ENCODE peak calls at places on chromosomes 7 and 10, in four cellular contexts. One of them, this sample, is unnamed.

GRCh38 chr7:45268013-45268412 is 110.4 kb downstream of the RAMP3 start:
- DNase-seq in mesendoderm: no peak
- DNase-seq in IMR-90: no peak
- DNase-seq in neuronal stem cell: no peak
- DNase-seq in this sample: no peak

GRCh38 chr10:102068216-102068615 is 3.1 kb downstream of the HPS6 start:
- DNase-seq in IMR-90: no peak
- DNase-seq in mesendoderm: no peak
- DNase-seq in neuronal stem cell: no peak
- DNase-seq in this sample: no peak

GRCh38 chr7:151034312-151035023 is 6.2 kb downstream of the ABCB8 start:
- DNase-seq in IMR-90: no peak
- DNase-seq in mesendoderm: no peak
- DNase-seq in neuronal stem cell: no peak
- DNase-seq in this sample: no peak

GRCh38 chr10:64288404-64288803 is 767.2 kb downstream of the REEP3 start:
- DNase-seq in neuronal stem cell: no peak
- DNase-seq in mesendoderm: no peak
- DNase-seq in IMR-90: no peak
- DNase-seq in this sample: no peak

GRCh38 chr7:98831641-98832221 is 38.1 kb downstream of the TMEM130 start:
- DNase-seq in mesendoderm: peak
- DNase-seq in IMR-90: peak
- DNase-seq in neuronal stem cell: no peak
- DNase-seq in this sample: no peak

GRCh38 chr10:32384185-32384584 is 37.2 kb upstream of the EPC1 start:
- DNase-seq in neuronal stem cell: no peak
- DNase-seq in IMR-90: no peak
- DNase-seq in mesendoderm: no peak
- DNase-seq in this sample: no peak

GRCh38 chr7:116187400-116187799 is 22.9 kb upstream of the TES start:
- DNase-seq in mesendoderm: no peak
- DNase-seq in IMR-90: no peak
- DNase-seq in neuronal stem cell: no peak
- DNase-seq in this sample: no peak

GRCh38 chr10:130558778-130559177 is 422.6 kb downstream of the GLRX3 start:
- DNase-seq in mesendoderm: no peak
- DNase-seq in IMR-90: no peak
- DNase-seq in neuronal stem cell: no peak
- DNase-seq in this sample: no peak

GRCh38 chr7:45599851-45600706 is 25.9 kb downstream of the ADCY1 start:
- DNase-seq in neuronal stem cell: no peak
- DNase-seq in mesendoderm: no peak
- DNase-seq in IMR-90: no peak
- DNase-seq in this sample: no peak

GRCh38 chr10:116097239-116097751 is 175.7 kb downstream of the GFRA1 start:
- DNase-seq in mesendoderm: peak
- DNase-seq in IMR-90: no peak
- DNase-seq in neuronal stem cell: no peak
- DNase-seq in this sample: no peak

GRCh38 chr10:8350250-8350967 is 295.9 kb downstream of the GATA3 start:
- DNase-seq in mesendoderm: no peak
- DNase-seq in IMR-90: peak
- DNase-seq in neuronal stem cell: no peak
- DNase-seq in this sample: peak

GRCh38 chr10:113055458-113055857 is 105.4 kb downstream of the TCF7L2 start:
- DNase-seq in neuronal stem cell: no peak
- DNase-seq in IMR-90: no peak
- DNase-seq in mesendoderm: no peak
- DNase-seq in this sample: no peak

GRCh38 chr7:115838829-115839228 is 191.7 kb downstream of the TFEC start:
- DNase-seq in neuronal stem cell: no peak
- DNase-seq in mesendoderm: no peak
- DNase-seq in IMR-90: peak
- DNase-seq in this sample: no peak

GRCh38 chr7:30027915-30028748 is at the start of gene PLEKHA8:
- DNase-seq in neuronal stem cell: peak
- DNase-seq in IMR-90: peak
- DNase-seq in mesendoderm: peak
- DNase-seq in this sample: peak

GRCh38 chr10:30898964-30899363 is 132.7 kb downstream of the ZNF438 start:
- DNase-seq in mesendoderm: no peak
- DNase-seq in IMR-90: no peak
- DNase-seq in neuronal stem cell: no peak
- DNase-seq in this sample: no peak

GRCh38 chr10:84317174-84317573 is 11.2 kb upstream of the CCSER2 start:
- DNase-seq in neuronal stem cell: no peak
- DNase-seq in IMR-90: no peak
- DNase-seq in mesendoderm: no peak
- DNase-seq in this sample: no peak

GRCh38 chr7:26500749-26501352 is 209.2 kb downstream of the SNX10 start:
- DNase-seq in neuronal stem cell: no peak
- DNase-seq in mesendoderm: peak
- DNase-seq in IMR-90: peak
- DNase-seq in this sample: no peak

GRCh38 chr10:70733051-70733450 is 52.1 kb downstream of the TBATA start:
- DNase-seq in IMR-90: no peak
- DNase-seq in neuronal stem cell: no peak
- DNase-seq in mesendoderm: no peak
- DNase-seq in this sample: no peak

GRCh38 chr7:98235901-98236300 is 16.1 kb downstream of the TECPR1 start:
- DNase-seq in mesendoderm: no peak
- DNase-seq in neuronal stem cell: no peak
- DNase-seq in IMR-90: no peak
- DNase-seq in this sample: no peak

GRCh38 chr7:21336743-21337142 is 91.1 kb upstream of the SP4 start:
- DNase-seq in neuronal stem cell: no peak
- DNase-seq in mesendoderm: no peak
- DNase-seq in IMR-90: no peak
- DNase-seq in this sample: no peak

GRCh38 chr7:92698237-92698841 is 108.1 kb upstream of the FAM133B start:
- DNase-seq in neuronal stem cell: peak
- DNase-seq in mesendoderm: no peak
- DNase-seq in IMR-90: peak
- DNase-seq in this sample: no peak

GRCh38 chr7:129187681-129188371 is 607 bp upstream of the SMO start:
- DNase-seq in mesendoderm: no peak
- DNase-seq in IMR-90: no peak
- DNase-seq in neuronal stem cell: no peak
- DNase-seq in this sample: no peak

GRCh38 chr10:46520941-46521340 is 35.5 kb downstream of the GPRIN2 start:
- DNase-seq in mesendoderm: no peak
- DNase-seq in IMR-90: peak
- DNase-seq in neuronal stem cell: no peak
- DNase-seq in this sample: no peak

GRCh38 chr10:110364531-110364937 is 59.8 kb upstream of the SMNDC1 start:
- DNase-seq in IMR-90: no peak
- DNase-seq in neuronal stem cell: no peak
- DNase-seq in mesendoderm: no peak
- DNase-seq in this sample: no peak

GRCh38 chr10:68832596-68832995 is 5.3 kb downstream of the STOX1 start:
- DNase-seq in mesendoderm: no peak
- DNase-seq in neuronal stem cell: no peak
- DNase-seq in IMR-90: no peak
- DNase-seq in this sample: peak

GRCh38 chr7:99392659-99393362 is 15.6 kb downstream of the PDAP1 start:
- DNase-seq in mesendoderm: peak
- DNase-seq in neuronal stem cell: peak
- DNase-seq in IMR-90: no peak
- DNase-seq in this sample: peak

GRCh38 chr10:88071814-88072380 is 208.5 kb downstream of the PTEN start:
- DNase-seq in mesendoderm: no peak
- DNase-seq in IMR-90: no peak
- DNase-seq in neuronal stem cell: no peak
- DNase-seq in this sample: no peak

GRCh38 chr10:77274046-77274795 is 363.4 kb downstream of the KCNMA1 start:
- DNase-seq in mesendoderm: no peak
- DNase-seq in neuronal stem cell: no peak
- DNase-seq in IMR-90: peak
- DNase-seq in this sample: no peak

GRCh38 chr10:72736176-72736795 is 44.3 kb downstream of the MCU start:
- DNase-seq in IMR-90: peak
- DNase-seq in neuronal stem cell: no peak
- DNase-seq in mesendoderm: peak
- DNase-seq in this sample: peak

GRCh38 chr10:95798307-95798850 is 42.4 kb downstream of the ENTPD1 start:
- DNase-seq in neuronal stem cell: no peak
- DNase-seq in IMR-90: no peak
- DNase-seq in mesendoderm: no peak
- DNase-seq in this sample: no peak

GRCh38 chr10:3593611-3594010 is 191.4 kb downstream of the KLF6 start:
- DNase-seq in IMR-90: no peak
- DNase-seq in neuronal stem cell: no peak
- DNase-seq in mesendoderm: no peak
- DNase-seq in this sample: no peak

GRCh38 chr7:35729061-35729783 is 34.3 kb upstream of the HERPUD2 start:
- DNase-seq in IMR-90: no peak
- DNase-seq in mesendoderm: no peak
- DNase-seq in neuronal stem cell: no peak
- DNase-seq in this sample: no peak

GRCh38 chr10:125102821-125103220 is 57.5 kb downstream of the CTBP2 start:
- DNase-seq in IMR-90: no peak
- DNase-seq in neuronal stem cell: no peak
- DNase-seq in mesendoderm: no peak
- DNase-seq in this sample: peak
- H2BK5ac ChIP-seq in IMR-90: peak
- H2BK5ac ChIP-seq in neuronal stem cell: no peak
- H2BK5ac ChIP-seq in mesendoderm: peak
- H2BK5ac ChIP-seq in this sample: no peak

GRCh38 chr7:131111081-131111576 is 216.5 kb upstream of the MKLN1 start:
- DNase-seq in neuronal stem cell: no peak
- DNase-seq in IMR-90: peak
- DNase-seq in mesendoderm: peak
- DNase-seq in this sample: peak

GRCh38 chr7:131110294-131111080 is 217.2 kb upstream of the MKLN1 start:
- DNase-seq in mesendoderm: peak
- DNase-seq in IMR-90: peak
- DNase-seq in neuronal stem cell: peak
- DNase-seq in this sample: peak

GRCh38 chr7:131109757-131110293 is 217.9 kb upstream of the MKLN1 start:
- DNase-seq in mesendoderm: peak
- DNase-seq in neuronal stem cell: peak
- DNase-seq in IMR-90: peak
- DNase-seq in this sample: peak

GRCh38 chr7:131112431-131112830 is 215.2 kb upstream of the MKLN1 start:
- DNase-seq in mesendoderm: no peak
- DNase-seq in IMR-90: no peak
- DNase-seq in neuronal stem cell: no peak
- DNase-seq in this sample: no peak

DNA sequence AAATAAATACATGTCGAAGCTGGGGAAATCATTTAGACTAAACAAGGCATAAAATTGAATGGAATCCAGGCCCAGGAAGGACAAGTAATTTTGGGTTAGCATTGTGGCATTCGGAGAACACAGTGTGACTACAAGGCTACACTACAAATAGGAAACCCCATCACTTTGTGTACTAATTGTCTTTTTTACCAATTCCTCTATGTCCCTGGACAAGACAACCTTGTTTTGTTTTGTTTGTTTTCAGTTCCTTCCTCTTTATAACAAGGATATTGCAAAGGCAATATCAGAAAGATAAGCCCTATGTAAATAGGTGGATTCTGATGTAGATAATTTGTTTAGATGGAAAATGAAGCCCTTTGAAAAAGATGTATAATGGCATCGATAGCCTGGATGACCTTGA is 215.9 kb upstream of the MKLN1 start:
- DNase-seq in neuronal stem cell: no peak
- DNase-seq in IMR-90: no peak
- DNase-seq in mesendoderm: no peak
- DNase-seq in this sample: no peak
- H3K27ac ChIP-seq in neuronal stem cell: no peak
- H3K27ac ChIP-seq in IMR-90: no peak
- H3K27ac ChIP-seq in mesendoderm: no peak
- H3K27ac ChIP-seq in this sample: no peak

GRCh38 chr10:132518572-132519381 is 18.8 kb upstream of the INPP5A start:
- DNase-seq in neuronal stem cell: no peak
- DNase-seq in mesendoderm: peak
- DNase-seq in IMR-90: no peak
- DNase-seq in this sample: no peak
- H2BK5ac ChIP-seq in neuronal stem cell: peak
- H2BK5ac ChIP-seq in mesendoderm: no peak
- H2BK5ac ChIP-seq in IMR-90: no peak
- H2BK5ac ChIP-seq in this sample: no peak

GRCh38 chr10:28366943-28367342 is 64.1 kb upstream of the MPP7 start:
- DNase-seq in mesendoderm: peak
- DNase-seq in IMR-90: no peak
- DNase-seq in neuronal stem cell: no peak
- DNase-seq in this sample: no peak

GRCh38 chr10:28370107-28370835 is 67.4 kb upstream of the MPP7 start:
- DNase-seq in neuronal stem cell: no peak
- DNase-seq in mesendoderm: no peak
- DNase-seq in IMR-90: no peak
- DNase-seq in this sample: no peak

GRCh38 chr10:28365840-28366239 is 63.0 kb upstream of the MPP7 start:
- DNase-seq in IMR-90: no peak
- DNase-seq in mesendoderm: no peak
- DNase-seq in neuronal stem cell: no peak
- DNase-seq in this sample: no peak

GRCh38 chr10:28367419-28367818 is 64.6 kb upstream of the MPP7 start:
- DNase-seq in mesendoderm: no peak
- DNase-seq in neuronal stem cell: no peak
- DNase-seq in IMR-90: no peak
- DNase-seq in this sample: no peak

DNA sequence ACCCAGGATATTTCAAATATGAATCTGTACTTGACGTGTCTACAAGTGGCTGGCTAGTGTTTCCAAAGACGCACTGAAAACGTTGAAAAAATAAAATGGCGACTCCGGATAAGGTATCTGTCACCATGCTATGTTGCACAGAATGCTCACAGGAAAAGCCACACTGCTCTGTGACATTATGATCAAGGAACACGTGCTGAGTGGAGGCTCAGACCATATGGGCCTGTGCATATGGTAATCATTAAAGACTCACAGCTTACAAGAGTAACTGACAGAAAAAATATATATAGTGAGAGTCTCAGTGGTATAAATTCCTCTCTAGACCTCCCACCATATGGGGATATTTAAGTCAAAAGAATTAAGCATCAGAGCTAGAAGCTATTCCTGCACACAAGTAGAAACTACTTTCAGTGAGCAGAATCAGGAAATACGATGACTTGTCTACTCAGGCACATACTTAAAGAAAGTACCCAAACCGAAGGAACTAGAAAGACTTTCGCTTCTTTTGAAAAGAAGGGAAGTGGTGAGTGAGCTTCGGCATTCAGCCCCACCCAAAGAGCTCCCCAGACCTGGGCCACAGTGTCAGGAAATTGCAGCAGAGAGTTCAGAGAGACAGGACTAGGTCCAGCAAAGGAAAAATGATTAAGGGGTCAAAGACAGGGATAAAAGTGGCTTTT is 65.1 kb upstream of the MPP7 start:
- DNase-seq in neuronal stem cell: no peak
- DNase-seq in mesendoderm: no peak
- DNase-seq in IMR-90: no peak
- DNase-seq in this sample: peak
- H3K27ac ChIP-seq in neuronal stem cell: no peak
- H3K27ac ChIP-seq in mesendoderm: no peak
- H3K27ac ChIP-seq in IMR-90: no peak
- H3K27ac ChIP-seq in this sample: no peak